ENCODE peak calls at places on chromosomes 7 and 10, in four cellular contexts. One of them, this sample, is unnamed.
A peak's percentile ranks its signal among the peaks of the same experiment; 100 is the strongest.

GRCh38 chr7:16299853-16300252 is 121.5 kb downstream of the CRPPA start:
- DNase-seq in lower leg skin: no peak
- DNase-seq in H54: no peak
- DNase-seq in stomach: no peak
- DNase-seq in this sample: no peak

GRCh38 chr10:99172130-99172738 is 63.4 kb downstream of the HPSE2 start:
- DNase-seq in stomach: no peak
- DNase-seq in lower leg skin: no peak
- DNase-seq in H54: peak; percentile 8
- DNase-seq in this sample: peak; percentile 54

GRCh38 chr7:142496545-142496991 is 238.7 kb upstream of the PRSS58 start:
- DNase-seq in stomach: no peak
- DNase-seq in H54: peak; percentile 19
- DNase-seq in lower leg skin: no peak
- DNase-seq in this sample: peak; percentile 55

GRCh38 chr10:77279207-77279606 is 358.4 kb downstream of the KCNMA1 start:
- DNase-seq in lower leg skin: no peak
- DNase-seq in H54: no peak
- DNase-seq in stomach: no peak
- DNase-seq in this sample: no peak

GRCh38 chr7:115825736-115826135 is 204.8 kb downstream of the TFEC start:
- DNase-seq in H54: no peak
- DNase-seq in lower leg skin: no peak
- DNase-seq in stomach: no peak
- DNase-seq in this sample: no peak

GRCh38 chr7:99219185-99219767 is 11.4 kb upstream of the KPNA7 start:
- DNase-seq in lower leg skin: no peak
- DNase-seq in H54: no peak
- DNase-seq in stomach: peak; percentile 50
- DNase-seq in this sample: no peak

GRCh38 chr7:27156508-27156898 is at the start of gene HOXA7:
- DNase-seq in stomach: peak; percentile 31
- DNase-seq in lower leg skin: no peak
- DNase-seq in H54: no peak
- DNase-seq in this sample: no peak

GRCh38 chr10:119207713-119208552 is 562 bp downstream of the GRK5 start:
- DNase-seq in H54: peak; percentile 21
- DNase-seq in stomach: peak; percentile 50
- DNase-seq in lower leg skin: peak; percentile 42
- DNase-seq in this sample: peak; percentile 41

GRCh38 chr10:132520147-132520811 is 17.3 kb upstream of the INPP5A start:
- DNase-seq in lower leg skin: no peak
- DNase-seq in stomach: peak; percentile 40
- DNase-seq in H54: no peak
- DNase-seq in this sample: no peak

GRCh38 chr7:47195641-47196040 is 386.3 kb downstream of the TNS3 start:
- DNase-seq in H54: peak; percentile 34
- DNase-seq in lower leg skin: no peak
- DNase-seq in stomach: no peak
- DNase-seq in this sample: no peak

GRCh38 chr10:71076473-71077142 is 135.8 kb upstream of the UNC5B start:
- DNase-seq in lower leg skin: no peak
- DNase-seq in H54: no peak
- DNase-seq in stomach: no peak
- DNase-seq in this sample: no peak

GRCh38 chr7:47669178-47669878 is 87.4 kb upstream of the TNS3 start:
- DNase-seq in stomach: peak; percentile 74
- DNase-seq in H54: peak; percentile 97
- DNase-seq in lower leg skin: peak; percentile 88
- DNase-seq in this sample: peak; percentile 78

GRCh38 chr7:64574481-64575159 is 11.7 kb upstream of the ZNF680 start:
- DNase-seq in lower leg skin: no peak
- DNase-seq in stomach: no peak
- DNase-seq in H54: no peak
- DNase-seq in this sample: peak; percentile 13

GRCh38 chr7:107891619-107892366 is 810 bp downstream of the DLD start:
- DNase-seq in lower leg skin: no peak
- DNase-seq in stomach: no peak
- DNase-seq in H54: no peak
- DNase-seq in this sample: peak; percentile 79

GRCh38 chr10:6218692-6219493 is 16.2 kb downstream of the PFKFB3 start:
- DNase-seq in H54: peak; percentile 24
- DNase-seq in lower leg skin: no peak
- DNase-seq in stomach: no peak
- DNase-seq in this sample: no peak

GRCh38 chr10:45409782-45410181 is 35.8 kb downstream of the ALOX5 start:
- DNase-seq in lower leg skin: no peak
- DNase-seq in H54: no peak
- DNase-seq in stomach: no peak
- DNase-seq in this sample: peak; percentile 18

GRCh38 chr7:127473409-127473808 is 80.9 kb upstream of the ZNF800 start:
- DNase-seq in lower leg skin: no peak
- DNase-seq in H54: no peak
- DNase-seq in stomach: no peak
- DNase-seq in this sample: peak; percentile 11

GRCh38 chr7:117762055-117762454 is 111.2 kb downstream of the CTTNBP2 start:
- DNase-seq in stomach: no peak
- DNase-seq in lower leg skin: no peak
- DNase-seq in H54: no peak
- DNase-seq in this sample: no peak

GRCh38 chr10:77179015-77179695 is 458.5 kb downstream of the KCNMA1 start:
- DNase-seq in stomach: no peak
- DNase-seq in H54: peak; percentile 62
- DNase-seq in lower leg skin: peak; percentile 38
- DNase-seq in this sample: no peak

GRCh38 chr10:47231414-47231813 is 68.6 kb upstream of the GDF10 start:
- DNase-seq in stomach: peak; percentile 4
- DNase-seq in H54: no peak
- DNase-seq in lower leg skin: peak; percentile 15
- DNase-seq in this sample: no peak

GRCh38 chr7:153835712-153836265 is 216.4 kb upstream of the DPP6 start:
- DNase-seq in H54: no peak
- DNase-seq in lower leg skin: no peak
- DNase-seq in stomach: no peak
- DNase-seq in this sample: no peak

GRCh38 chr10:119479532-119479931 is 63.0 kb downstream of the RGS10 start:
- DNase-seq in lower leg skin: no peak
- DNase-seq in H54: no peak
- DNase-seq in stomach: no peak
- DNase-seq in this sample: no peak

GRCh38 chr7:85770332-85770731 is 583.5 kb upstream of the SEMA3D start:
- DNase-seq in stomach: no peak
- DNase-seq in lower leg skin: no peak
- DNase-seq in H54: no peak
- DNase-seq in this sample: no peak

GRCh38 chr7:4807708-4808420 is 32.4 kb downstream of the AP5Z1 start:
- DNase-seq in H54: no peak
- DNase-seq in lower leg skin: no peak
- DNase-seq in stomach: no peak
- DNase-seq in this sample: no peak

GRCh38 chr7:41693150-41693997 is 9.5 kb downstream of the INHBA start:
- DNase-seq in H54: no peak
- DNase-seq in stomach: no peak
- DNase-seq in lower leg skin: no peak
- DNase-seq in this sample: no peak

GRCh38 chr10:14302035-14302434 is 28.7 kb downstream of the FRMD4A start:
- DNase-seq in H54: peak; percentile 20
- DNase-seq in lower leg skin: no peak
- DNase-seq in stomach: no peak
- DNase-seq in this sample: no peak

GRCh38 chr7:36723951-36724664 is at the start of gene AOAH:
- DNase-seq in H54: no peak
- DNase-seq in stomach: peak; percentile 64
- DNase-seq in lower leg skin: peak; percentile 66
- DNase-seq in this sample: no peak

GRCh38 chr7:134254311-134254710 is 62.4 kb downstream of the SLC35B4 start:
- DNase-seq in stomach: no peak
- DNase-seq in H54: no peak
- DNase-seq in lower leg skin: no peak
- DNase-seq in this sample: no peak

GRCh38 chr7:157843336-157844140 is 506.7 kb downstream of the DNAJB6 start:
- DNase-seq in lower leg skin: no peak
- DNase-seq in H54: no peak
- DNase-seq in stomach: no peak
- DNase-seq in this sample: no peak

GRCh38 chr7:35712563-35713226 is 17.8 kb upstream of the HERPUD2 start:
- DNase-seq in lower leg skin: no peak
- DNase-seq in stomach: no peak
- DNase-seq in H54: no peak
- DNase-seq in this sample: no peak

GRCh38 chr7:122013070-122013469 is 131.0 kb downstream of the AASS start:
- DNase-seq in H54: no peak
- DNase-seq in lower leg skin: no peak
- DNase-seq in stomach: no peak
- DNase-seq in this sample: no peak

GRCh38 chr10:98405422-98405821 is 9.6 kb downstream of the PYROXD2 start:
- DNase-seq in H54: no peak
- DNase-seq in lower leg skin: no peak
- DNase-seq in stomach: no peak
- DNase-seq in this sample: no peak

GRCh38 chr7:231030-231857 is 38.9 kb downstream of the FAM20C start:
- DNase-seq in H54: no peak
- DNase-seq in lower leg skin: no peak
- DNase-seq in stomach: no peak
- DNase-seq in this sample: no peak

GRCh38 chr10:68332259-68333057 is at the start of gene PBLD:
- DNase-seq in stomach: peak; percentile 73
- DNase-seq in H54: peak; percentile 28
- DNase-seq in lower leg skin: peak; percentile 71
- DNase-seq in this sample: peak; percentile 84
- TF ChIP-seq POLR2A in stomach: no peak
- TF ChIP-seq POLR2A in H54: peak; percentile 72
- TF ChIP-seq POLR2A in lower leg skin: peak; percentile 41
- TF ChIP-seq POLR2A in this sample: no peak

GRCh38 chr10:73730153-73730906 is 13.8 kb upstream of the SEC24C start:
- DNase-seq in stomach: peak; percentile 93
- DNase-seq in lower leg skin: peak; percentile 86
- DNase-seq in H54: peak; percentile 77
- DNase-seq in this sample: peak; percentile 93
- TF ChIP-seq POLR2A in stomach: no peak
- TF ChIP-seq POLR2A in lower leg skin: no peak
- TF ChIP-seq POLR2A in H54: peak; percentile 79
- TF ChIP-seq POLR2A in this sample: peak; percentile 85

GRCh38 chr7:137985253-137985896 is 16.5 kb downstream of the CREB3L2 start:
- DNase-seq in stomach: no peak
- DNase-seq in lower leg skin: no peak
- DNase-seq in H54: no peak
- DNase-seq in this sample: no peak
- TF ChIP-seq POLR2A in stomach: no peak
- TF ChIP-seq POLR2A in lower leg skin: no peak
- TF ChIP-seq POLR2A in H54: no peak
- TF ChIP-seq POLR2A in this sample: no peak

GRCh38 chr7:112869111-112869774 is 79.0 kb upstream of the TMEM168 start:
- DNase-seq in lower leg skin: no peak
- DNase-seq in stomach: peak; percentile 34
- DNase-seq in H54: peak; percentile 13
- DNase-seq in this sample: peak; percentile 66

GRCh38 chr7:112877671-112878460 is 87.7 kb upstream of the TMEM168 start:
- DNase-seq in lower leg skin: no peak
- DNase-seq in stomach: no peak
- DNase-seq in H54: no peak
- DNase-seq in this sample: no peak

GRCh38 chr7:112873831-112874553 is 83.8 kb upstream of the TMEM168 start:
- DNase-seq in lower leg skin: no peak
- DNase-seq in stomach: no peak
- DNase-seq in H54: no peak
- DNase-seq in this sample: peak; percentile 13

GRCh38 chr7:112876877-112877276 is 86.7 kb upstream of the TMEM168 start:
- DNase-seq in H54: no peak
- DNase-seq in stomach: no peak
- DNase-seq in lower leg skin: no peak
- DNase-seq in this sample: no peak

DNA sequence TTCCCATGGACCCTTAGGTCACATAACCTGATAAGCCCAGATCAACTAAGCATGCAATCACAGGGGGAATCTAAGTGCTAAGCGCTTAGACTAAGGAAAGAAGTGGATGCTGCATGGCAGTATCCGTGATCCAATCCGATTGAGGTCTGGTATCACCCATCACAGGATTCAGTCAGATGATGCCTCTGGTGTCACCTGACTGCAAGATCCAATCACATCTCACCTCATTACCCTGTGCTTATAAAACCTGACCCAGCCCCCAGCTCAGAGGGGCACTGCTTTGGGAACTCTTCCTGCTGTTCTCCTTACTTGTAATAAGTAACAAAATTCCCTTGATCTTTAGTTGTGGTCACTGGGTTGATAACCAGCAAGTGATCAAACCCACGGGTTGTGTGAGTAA is 84.7 kb upstream of the TMEM168 start:
- DNase-seq in lower leg skin: no peak
- DNase-seq in H54: no peak
- DNase-seq in stomach: no peak
- DNase-seq in this sample: no peak
- TF ChIP-seq POLR2A in lower leg skin: no peak
- TF ChIP-seq POLR2A in H54: no peak
- TF ChIP-seq POLR2A in stomach: no peak
- TF ChIP-seq POLR2A in this sample: no peak

DNA sequence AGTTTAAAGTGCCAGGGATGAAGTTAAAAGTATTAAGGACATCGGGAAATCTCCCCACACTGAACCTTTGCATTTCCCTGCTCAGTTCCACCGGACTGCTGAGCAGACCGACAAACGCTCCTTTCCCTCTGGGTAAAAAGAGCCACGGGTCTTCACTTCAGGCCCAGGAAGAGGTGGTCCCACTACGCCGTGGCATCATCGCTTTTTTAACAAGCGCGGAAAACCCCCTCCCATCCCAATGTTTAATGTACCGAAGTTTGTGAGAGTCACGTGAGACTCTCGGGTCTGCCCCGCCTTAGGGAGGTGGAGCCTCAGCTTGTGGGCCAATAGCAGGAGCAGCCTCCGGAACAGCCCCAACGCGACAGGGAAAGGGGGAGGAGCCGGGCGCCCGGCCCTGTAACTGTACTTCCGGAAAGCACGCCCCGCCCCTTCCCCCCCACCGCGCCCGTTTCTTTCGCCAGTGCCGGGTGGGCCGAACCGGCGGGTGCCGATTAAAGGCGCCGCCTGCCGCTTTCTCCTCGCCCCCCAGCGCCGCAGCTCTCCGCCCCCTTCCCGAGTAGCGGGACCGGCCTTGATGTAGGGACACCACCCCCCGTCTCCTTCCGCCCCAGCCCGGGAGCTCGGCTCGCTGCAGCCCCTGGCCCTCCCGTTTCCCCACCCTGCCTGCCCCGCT is 2.3 kb upstream of the TRIM8 start:
- DNase-seq in stomach: peak; percentile 99
- DNase-seq in H54: peak; percentile 87
- DNase-seq in lower leg skin: peak; percentile 99
- DNase-seq in this sample: peak; percentile 98
- TF ChIP-seq POLR2A in stomach: no peak
- TF ChIP-seq POLR2A in H54: peak; percentile 64
- TF ChIP-seq POLR2A in lower leg skin: peak; percentile 82
- TF ChIP-seq POLR2A in this sample: peak; percentile 80